ENCODE peak calls at places on chromosomes 2 and 18, in nine cellular contexts. I, X, F, Y, Q, W, H, G and O are unnamed samples.

GRCh38 chr2:238369516-238370481 is 49.5 kb downstream of the TRAF3IP1 start:
- DNase-seq in W (no peak), G (no peak), F (no peak), H (no peak), Q (no peak), I (no peak), Y (no peak), X (no peak), O (no peak)

GRCh38 chr2:242019344-242019743 is 149.8 kb downstream of the RTP5 start:
- DNase-seq in Q (no peak), I (no peak), X (no peak), Y (no peak), G (no peak), F (no peak), H (no peak), W (no peak), O (no peak)

GRCh38 chr18:58316400-58316942 is 272.4 kb downstream of the NEDD4L start:
- DNase-seq in F (no peak), X (no peak), W (no peak), Y (no peak), Q (no peak), G (no peak), H (no peak), I (no peak), O (no peak)

GRCh38 chr2:52144588-52144987 is 1112.7 kb upstream of the NRXN1 start:
- DNase-seq in W (no peak), X (no peak), F (no peak), H (no peak), G (no peak), I (no peak), Q (no peak), Y (no peak), O (no peak)

GRCh38 chr18:73717570-73717969 is 430.1 kb downstream of the FBXO15 start:
- DNase-seq in G (no peak), I (no peak), X (peak; percentile 14), H (no peak), Y (no peak), Q (no peak), W (peak; percentile 49), F (no peak), O (no peak)

GRCh38 chr2:22817197-22817596 is 567.8 kb upstream of the KLHL29 start:
- DNase-seq in Y (no peak), F (peak; percentile 66), W (no peak), H (no peak), I (no peak), X (no peak), Q (peak; percentile 35), G (no peak), O (no peak)

GRCh38 chr2:128644156-128644555 is 325.5 kb upstream of the HS6ST1 start:
- DNase-seq in G (no peak), W (no peak), F (no peak), Q (no peak), I (no peak), X (no peak), Y (no peak), H (no peak), O (no peak)

GRCh38 chr2:146820672-146821071 is 1024.2 kb upstream of the ACVR2A start:
- DNase-seq in I (no peak), Q (no peak), W (peak; percentile 65), Y (no peak), F (no peak), H (no peak), G (no peak), X (no peak), O (peak; percentile 63)

GRCh38 chr18:49520661-49521145 is 33.7 kb upstream of the C18orf32 start:
- DNase-seq in I (no peak), Q (no peak), Y (no peak), H (no peak), F (no peak), W (no peak), G (no peak), X (peak; percentile 15), O (no peak)

GRCh38 chr2:49240608-49241007 is 86.3 kb upstream of the FSHR start:
- DNase-seq in G (no peak), Q (peak; percentile 14), H (peak; percentile 1), I (no peak), X (no peak), W (no peak), Y (no peak), F (no peak), O (no peak)

GRCh38 chr2:111118455-111119003 is 2.2 kb upstream of the BCL2L11 start:
- DNase-seq in I (no peak), F (no peak), Y (no peak), H (no peak), W (no peak), Q (no peak), X (peak; percentile 4), G (no peak), O (no peak)

GRCh38 chr2:8456149-8457091 is 225.4 kb upstream of the ID2 start:
- DNase-seq in Y (no peak), X (no peak), G (no peak), H (no peak), F (no peak), Q (no peak), W (no peak), I (peak; percentile 31), O (no peak)

GRCh38 chr2:112634153-112634873 is 11.4 kb upstream of the SLC20A1 start:
- DNase-seq in I (no peak), H (no peak), X (no peak), Q (no peak), W (no peak), G (no peak), Y (no peak), F (no peak), O (no peak)

GRCh38 chr2:222912117-222912516 is 51.3 kb downstream of the ACSL3 start:
- DNase-seq in H (no peak), Y (no peak), G (no peak), Q (no peak), X (no peak), W (no peak), F (no peak), I (no peak), O (no peak)

GRCh38 chr2:197145471-197146056 is 165.0 kb downstream of the ANKRD44 start:
- DNase-seq in Q (no peak), F (no peak), H (no peak), W (no peak), I (no peak), X (no peak), Y (no peak), G (no peak), O (no peak)

GRCh38 chr2:113966171-113966570 is 76.3 kb downstream of the ACTR3 start:
- DNase-seq in G (no peak), H (no peak), I (no peak), W (no peak), F (no peak), Y (no peak), X (no peak), Q (no peak), O (no peak)

GRCh38 chr18:46630160-46630559 is 26.9 kb downstream of the LOXHD1 start:
- DNase-seq in W (no peak), G (no peak), H (no peak), X (peak; percentile 38), I (no peak), F (no peak), Y (peak; percentile 10), Q (no peak), O (no peak)

GRCh38 chr2:146324954-146325353 is 1519.9 kb upstream of the ACVR2A start:
- DNase-seq in I (no peak), F (no peak), W (no peak), Y (no peak), X (no peak), Q (no peak), G (no peak), H (no peak), O (no peak)

GRCh38 chr2:26991717-26992116 is 21.3 kb downstream of the MAPRE3 start:
- DNase-seq in F (peak; percentile 34), W (no peak), Y (no peak), H (no peak), G (no peak), X (no peak), Q (no peak), I (no peak), O (no peak)

GRCh38 chr2:23636412-23636811 is 251.4 kb downstream of the KLHL29 start:
- DNase-seq in Y (no peak), G (peak; percentile 49), F (no peak), X (peak; percentile 32), I (no peak), H (no peak), W (no peak), Q (peak; percentile 32), O (no peak)